ENCODE peak calls at places on chromosomes 6 and 20, in nine cellular contexts. N is tibial artery; J is kidney; E is upper lobe of left lung; W is MM.1S; T is CD8-positive, alpha-beta T cell; D is Panc1; U is upper lobe of right lung; Y is breast epithelium. V is an unnamed sample.

GRCh38 chr20:44709380-44709779 is 5.8 kb upstream of the CCN5 start:
- DNase-seq in N (no peak), J (no peak), E (no peak), W (no peak), T (no peak), D (no peak), U (no peak), Y (no peak), V (no peak)

GRCh38 chr6:18506387-18507017 is 119.4 kb downstream of the RNF144B start:
- DNase-seq in N (no peak), J (no peak), E (no peak), W (no peak), T (no peak), D (no peak), U (no peak), Y (no peak), V (no peak)

GRCh38 chr6:39327516-39327915 is 5.0 kb upstream of the KCNK16 start:
- DNase-seq in N (no peak), J (no peak), E (no peak), W (no peak), T (no peak), D (no peak), U (no peak), Y (no peak), V (no peak)

GRCh38 chr6:87753131-87753685 is 51.2 kb upstream of the AKIRIN2 start:
- DNase-seq in N (no peak), J (no peak), E (no peak), W (no peak), T (no peak), D (no peak), U (no peak), Y (no peak), V (no peak)

GRCh38 chr6:29624520-29624961 is 8.4 kb downstream of the GABBR1 start:
- DNase-seq in N (no peak), J (no peak), E (no peak), W (no peak), T (no peak), D (no peak), U (no peak), Y (no peak), V (no peak)

GRCh38 chr6:135358907-135359459 is 138.6 kb downstream of the AHI1 start:
- DNase-seq in N (no peak), J (no peak), E (no peak), W (no peak), T (no peak), D (peak; percentile 2), U (no peak), Y (no peak), V (peak; percentile 7)

GRCh38 chr6:158143700-158144099 is 24.4 kb downstream of the SERAC1 start:
- DNase-seq in N (no peak), J (no peak), E (no peak), W (peak; percentile 42), T (no peak), D (no peak), U (no peak), Y (no peak), V (no peak)

GRCh38 chr6:95143408-95144180 is 433.7 kb upstream of the MANEA start:
- DNase-seq in N (no peak), J (no peak), E (no peak), W (no peak), T (no peak), D (no peak), U (no peak), Y (no peak), V (no peak)

GRCh38 chr6:154555075-154555677 is 44.7 kb upstream of the CNKSR3 start:
- DNase-seq in N (no peak), J (no peak), E (no peak), W (no peak), T (no peak), D (peak; percentile 39), U (no peak), Y (no peak), V (peak; percentile 78)

GRCh38 chr6:139778688-139779087 is 404.2 kb upstream of the CITED2 start:
- DNase-seq in N (no peak), J (no peak), E (no peak), W (no peak), T (no peak), D (no peak), U (no peak), Y (no peak), V (peak; percentile 20)

GRCh38 chr20:9359561-9360308 is 154.7 kb upstream of the LAMP5 start:
- DNase-seq in N (peak; percentile 40), J (peak; percentile 62), E (no peak), W (peak; percentile 54), T (no peak), D (peak; percentile 12), U (no peak), Y (no peak), V (peak; percentile 31)

GRCh38 chr6:89281779-89282246 is 33.3 kb downstream of the GABRR2 start:
- DNase-seq in N (no peak), J (no peak), E (peak; percentile 51), W (no peak), T (no peak), D (no peak), U (no peak), Y (no peak), V (peak; percentile 22)

GRCh38 chr6:68343901-68344300 is 291.2 kb upstream of the ADGRB3 start:
- DNase-seq in N (no peak), J (no peak), E (no peak), W (peak; percentile 58), T (no peak), D (peak; percentile 22), U (no peak), Y (no peak), V (peak; percentile 51)

GRCh38 chr20:21202284-21202683 is 76.4 kb downstream of the KIZ start:
- DNase-seq in N (no peak), J (no peak), E (no peak), W (no peak), T (no peak), D (no peak), U (no peak), Y (no peak), V (peak; percentile 26)

GRCh38 chr6:11448038-11448437 is 89.5 kb upstream of the TMEM170B start:
- DNase-seq in N (no peak), J (no peak), E (no peak), W (no peak), T (no peak), D (no peak), U (no peak), Y (no peak), V (no peak)

GRCh38 chr20:18258126-18258860 is 30.0 kb upstream of the ZNF133 start:
- DNase-seq in N (no peak), J (no peak), E (no peak), W (no peak), T (no peak), D (no peak), U (no peak), Y (no peak), V (no peak)

GRCh38 chr6:14754636-14755513 is 491.0 kb upstream of the JARID2 start:
- DNase-seq in N (no peak), J (no peak), E (no peak), W (no peak), T (no peak), D (no peak), U (no peak), Y (no peak), V (no peak)

GRCh38 chr6:23081701-23082100 is 512.3 kb downstream of the HDGFL1 start:
- DNase-seq in N (no peak), J (no peak), E (no peak), W (peak; percentile 36), T (no peak), D (no peak), U (no peak), Y (no peak), V (no peak)
- TF ChIP-seq CTCF in N (no peak), J (no peak), E (no peak), W (peak; percentile 24), T (no peak), D (no peak), U (no peak), Y (no peak), V (no peak)

GRCh38 chr20:25310921-25311728 is 63.2 kb downstream of the PYGB start:
- DNase-seq in N (peak; percentile 22), J (peak; percentile 39), E (peak; percentile 18), W (peak; percentile 59), T (no peak), D (no peak), U (peak; percentile 36), Y (peak; percentile 36), V (no peak)
- H3K27ac ChIP-seq in N (peak overlapping the region; percentile 42), J (peak overlapping the region; percentile 67), E (peak overlapping the region; percentile 81), W (peak overlapping the region; percentile 100), T (no peak overlapping the region), D (peak overlapping the region; percentile 96), U (peak overlapping the region; percentile 81), Y (peak overlapping the region; percentile 85), V (peak overlapping the region; percentile 90)

DNA sequence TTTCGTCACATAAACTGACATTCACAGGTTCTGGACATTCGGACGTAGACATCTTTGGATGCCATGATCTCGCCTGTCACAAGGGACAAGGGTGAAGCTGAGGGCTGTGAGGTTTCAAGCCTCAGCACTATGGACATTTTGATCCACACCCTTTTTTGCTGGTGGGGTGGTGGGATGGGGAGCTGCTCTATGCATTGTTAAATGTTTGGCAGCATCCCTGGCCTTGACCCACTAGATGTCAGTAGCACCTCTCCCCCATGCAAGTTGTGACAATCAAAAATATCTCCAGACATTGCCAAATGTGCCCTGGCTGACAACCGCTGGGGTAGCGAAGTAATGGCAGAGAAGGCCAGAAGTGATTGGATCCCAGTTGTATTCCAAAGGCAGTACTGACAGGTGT is 229.4 kb downstream of the TSHZ2 start:
- DNase-seq in N (no peak), J (no peak), E (no peak), W (no peak), T (no peak), D (no peak), U (no peak), Y (no peak), V (no peak)
- TF ChIP-seq CTCF in N (no peak), J (no peak), E (no peak), W (peak; percentile 8), T (no peak), D (peak; percentile 26), U (no peak), Y (no peak), V (no peak)

GRCh38 chr6:170289971-170290305 is 940 bp downstream of the DLL1 start:
- DNase-seq in N (no peak), J (no peak), E (no peak), W (no peak), T (no peak), D (no peak), U (no peak), Y (no peak), V (no peak)
- H3K27ac ChIP-seq in N (no peak overlapping the region), J (peak overlapping the region; percentile 41), E (peak overlapping the region; percentile 83), W (no peak overlapping the region), T (peak overlapping the region; percentile 44), D (no peak overlapping the region), U (peak overlapping the region; percentile 71), Y (peak overlapping the region; percentile 92), V (peak overlapping the region; percentile 72)

GRCh38 chr20:383889-384288 is 3.3 kb downstream of the TRIB3 start:
- DNase-seq in N (no peak), J (no peak), E (no peak), W (no peak), T (no peak), D (no peak), U (no peak), Y (no peak), V (no peak)
- TF ChIP-seq CTCF in N (no peak), J (no peak), E (no peak), W (no peak), T (no peak), D (no peak), U (no peak), Y (no peak), V (no peak)

GRCh38 chr6:27129917-27130316 is 117.6 kb upstream of the PRSS16 start:
- DNase-seq in N (no peak), J (no peak), E (no peak), W (no peak), T (no peak), D (no peak), U (no peak), Y (no peak), V (no peak)
- H3K27ac ChIP-seq in N (no peak overlapping the region), J (no peak overlapping the region), E (no peak overlapping the region), W (no peak overlapping the region), T (no peak overlapping the region), D (peak overlapping the region; percentile 100), U (no peak overlapping the region), Y (no peak overlapping the region), V (peak overlapping the region; percentile 58)